ENCODE peak calls at places on chromosomes 13 and 19, in seven cellular contexts. L is AG08395, O is HS-5, Y is astrocyte of the cerebellum, D is neural crest cell, G is HAP-1, H is putamen. W is an unnamed sample.

GRCh38 chr13:90564096-90564495 is 783.4 kb upstream of the MIR17HG start:
- DNase-seq in L (no peak), O (no peak), Y (no peak), D (no peak), G (no peak), H (no peak), W (no peak)

GRCh38 chr13:106736941-106737340 is 169.0 kb upstream of the ARGLU1 start:
- DNase-seq in L (no peak), O (no peak), Y (no peak), D (no peak), G (no peak), H (no peak), W (no peak)

GRCh38 chr19:45218887-45219780 is 26.1 kb downstream of the EXOC3L2 start:
- DNase-seq in L (no peak), O (no peak), Y (no peak), D (no peak), G (no peak), H (no peak), W (no peak)

GRCh38 chr13:111589992-111590391 is 269.6 kb downstream of the TEX29 start:
- DNase-seq in L (no peak), O (no peak), Y (no peak), D (no peak), G (no peak), H (no peak), W (no peak)

GRCh38 chr13:74931698-74932433 is 550.1 kb downstream of the TBC1D4 start:
- DNase-seq in L (peak), O (no peak), Y (no peak), D (no peak), G (no peak), H (no peak), W (no peak)

GRCh38 chr19:6987850-6988249 is 33.4 kb downstream of the MBD3L2B start:
- DNase-seq in L (no peak), O (no peak), Y (no peak), D (no peak), G (no peak), H (no peak), W (no peak)

GRCh38 chr19:31274964-31275319 is 74.3 kb downstream of the TSHZ3 start:
- DNase-seq in L (no peak), O (no peak), Y (no peak), D (no peak), G (no peak), H (no peak), W (no peak)

GRCh38 chr13:39810091-39810877 is 154.8 kb downstream of the COG6 start:
- DNase-seq in L (no peak), O (no peak), Y (no peak), D (no peak), G (no peak), H (no peak), W (no peak)

GRCh38 chr19:11261902-11262839 is at the start of gene DOCK6:
- DNase-seq in L (peak), O (no peak), Y (no peak), D (peak), G (no peak), H (no peak), W (peak)

GRCh38 chr19:33883869-33884519 is 87.3 kb downstream of the KCTD15 start:
- DNase-seq in L (no peak), O (no peak), Y (no peak), D (no peak), G (no peak), H (no peak), W (no peak)

GRCh38 chr19:19385900-19386339 is 19.6 kb upstream of the GATAD2A start:
- DNase-seq in L (no peak), O (no peak), Y (no peak), D (no peak), G (no peak), H (no peak), W (no peak)

GRCh38 chr13:95924389-95924994 is 128.7 kb downstream of the UGGT2 start:
- DNase-seq in L (peak), O (peak), Y (peak), D (no peak), G (no peak), H (no peak), W (peak)

GRCh38 chr19:4083677-4084546 is 17.2 kb upstream of the ZBTB7A start:
- DNase-seq in L (no peak), O (no peak), Y (no peak), D (no peak), G (no peak), H (no peak), W (no peak)

GRCh38 chr19:33204136-33204973 is 10.2 kb downstream of the LRP3 start:
- DNase-seq in L (no peak), O (no peak), Y (no peak), D (no peak), G (no peak), H (no peak), W (no peak)

GRCh38 chr19:5560156-5560555 is 7.6 kb downstream of the TINCR start:
- DNase-seq in L (no peak), O (no peak), Y (no peak), D (no peak), G (no peak), H (no peak), W (no peak)

GRCh38 chr13:40585911-40586471 is 80.5 kb downstream of the FOXO1 start:
- DNase-seq in L (no peak), O (no peak), Y (no peak), D (no peak), G (peak), H (no peak), W (no peak)

GRCh38 chr13:84130739-84131138 is 248.5 kb upstream of the SLITRK1 start:
- DNase-seq in L (no peak), O (no peak), Y (no peak), D (no peak), G (no peak), H (no peak), W (no peak)

GRCh38 chr13:45305079-45305478 is 35.9 kb downstream of the TPT1 start:
- DNase-seq in L (no peak), O (no peak), Y (no peak), D (no peak), G (no peak), H (no peak), W (no peak)

GRCh38 chr19:14758816-14759215 is 19.5 kb downstream of the ADGRE2 start:
- DNase-seq in L (no peak), O (no peak), Y (no peak), D (no peak), G (no peak), H (no peak), W (no peak)

GRCh38 chr19:51407631-51408131 is 9.8 kb downstream of the SIGLEC10 start:
- DNase-seq in L (peak), O (no peak), Y (no peak), D (no peak), G (no peak), H (no peak), W (peak)